ENCODE peak calls at places on chromosomes 12 and 14, in ten cellular contexts. Y is uterus, B is stomach, O is colonic mucosa, Z is HepG2, M is fibroblast of lung, L is tibial artery, H is body of pancreas, P is IMR-90, G is suprapubic skin. X is an unnamed sample.

GRCh38 chr12:132021965-132022364 is 72.2 kb downstream of the EP400 start:
- DNase-seq in Y (no peak), B (no peak), O (no peak), Z (no peak), M (no peak), L (no peak), H (no peak), P (no peak), G (no peak), X (no peak)

GRCh38 chr12:114933428-114934160 is 249.6 kb upstream of the TBX3 start:
- DNase-seq in Y (no peak), B (no peak), O (no peak), Z (peak; percentile 46), M (peak; percentile 92), L (no peak), H (no peak), P (peak; percentile 94), G (no peak), X (no peak)

GRCh38 chr14:35385042-35385839 is 19.3 kb downstream of the NFKBIA start:
- DNase-seq in Y (peak; percentile 90), B (peak; percentile 63), O (peak; percentile 77), Z (peak; percentile 85), M (peak; percentile 92), L (peak; percentile 97), H (peak; percentile 77), P (peak; percentile 93), G (no peak), X (peak; percentile 45)

GRCh38 chr12:99960312-99960711 is 24.4 kb downstream of the ANKS1B start:
- DNase-seq in Y (no peak), B (no peak), O (no peak), Z (no peak), M (no peak), L (no peak), H (no peak), P (no peak), G (no peak), X (peak; percentile 33)

GRCh38 chr14:59305836-59306555 is 117.5 kb downstream of the DAAM1 start:
- DNase-seq in Y (no peak), B (no peak), O (no peak), Z (peak; percentile 77), M (peak; percentile 69), L (no peak), H (no peak), P (peak; percentile 84), G (no peak), X (no peak)

GRCh38 chr12:106112094-106112822 is 26.5 kb downstream of the NUAK1 start:
- DNase-seq in Y (no peak), B (no peak), O (no peak), Z (no peak), M (peak; percentile 48), L (no peak), H (no peak), P (peak; percentile 22), G (no peak), X (no peak)

GRCh38 chr12:130249376-130249775 is 87.1 kb downstream of the FZD10 start:
- DNase-seq in Y (no peak), B (no peak), O (no peak), Z (no peak), M (no peak), L (no peak), H (no peak), P (no peak), G (no peak), X (no peak)

GRCh38 chr14:77347746-77348145 is 26.9 kb downstream of the GSTZ1 start:
- DNase-seq in Y (no peak), B (no peak), O (no peak), Z (no peak), M (no peak), L (no peak), H (no peak), P (no peak), G (no peak), X (no peak)

GRCh38 chr12:74171478-74171909 is 366.1 kb upstream of the ATXN7L3B start:
- DNase-seq in Y (no peak), B (no peak), O (no peak), Z (no peak), M (no peak), L (no peak), H (no peak), P (no peak), G (no peak), X (no peak)

GRCh38 chr14:59897757-59898383 is 22.1 kb upstream of the LRRC9 start:
- DNase-seq in Y (no peak), B (peak; percentile 44), O (peak; percentile 26), Z (peak; percentile 30), M (peak; percentile 6), L (no peak), H (peak; percentile 36), P (no peak), G (no peak), X (peak; percentile 53)

GRCh38 chr12:98373982-98374381 is 141.4 kb upstream of the TMPO start:
- DNase-seq in Y (no peak), B (no peak), O (no peak), Z (no peak), M (no peak), L (no peak), H (no peak), P (no peak), G (no peak), X (no peak)

GRCh38 chr12:98370976-98371375 is 144.4 kb upstream of the TMPO start:
- DNase-seq in Y (no peak), B (no peak), O (no peak), Z (no peak), M (peak; percentile 4), L (no peak), H (no peak), P (no peak), G (no peak), X (no peak)

GRCh38 chr12:98371419-98371818 is 144.0 kb upstream of the TMPO start:
- DNase-seq in Y (no peak), B (no peak), O (no peak), Z (no peak), M (peak; percentile 49), L (no peak), H (peak; percentile 3), P (no peak), G (no peak), X (no peak)

GRCh38 chr12:98372340-98373018 is 142.9 kb upstream of the TMPO start:
- DNase-seq in Y (no peak), B (no peak), O (no peak), Z (no peak), M (no peak), L (no peak), H (no peak), P (no peak), G (no peak), X (no peak)

DNA sequence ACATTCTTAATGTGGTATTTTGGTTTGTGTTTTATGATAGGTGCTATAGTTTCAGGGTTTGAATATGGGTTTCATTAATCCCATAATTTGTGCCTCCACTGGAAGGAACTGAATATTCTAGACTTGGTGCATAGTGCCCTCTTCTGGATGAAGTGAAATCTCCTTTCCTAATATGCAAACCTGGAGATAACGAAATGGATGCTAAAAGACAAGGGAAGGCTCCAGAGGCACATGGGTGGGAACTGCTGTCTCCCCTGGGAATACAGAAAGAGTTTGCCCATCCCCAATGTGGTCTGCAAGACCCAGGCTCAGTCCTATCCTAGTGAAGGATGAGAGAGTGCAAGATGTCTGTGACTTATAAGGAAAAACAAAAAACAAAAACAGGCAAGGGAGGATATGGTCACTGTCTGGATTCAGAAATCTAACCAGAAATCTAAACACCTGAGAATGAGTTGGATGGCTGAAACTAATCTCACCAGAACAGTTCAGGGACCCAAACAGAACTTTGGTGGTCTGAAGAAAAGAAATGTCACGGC is 142.3 kb upstream of the TMPO start:
- DNase-seq in Y (no peak), B (no peak), O (no peak), Z (peak; percentile 30), M (peak; percentile 41), L (no peak), H (peak; percentile 3), P (peak; percentile 51), G (no peak), X (no peak)
- TF ChIP-seq CTCF in Y (peak; percentile 48), B (peak; percentile 33), O (peak; percentile 33), Z (peak; percentile 67), M (peak; percentile 53), L (no peak), H (peak; percentile 56), P (peak; percentile 75), G (peak; percentile 38), X (peak; percentile 56)

GRCh38 chr14:64092338-64092737 is 201.8 kb downstream of the ESR2 start:
- DNase-seq in Y (no peak), B (no peak), O (no peak), Z (no peak), M (no peak), L (no peak), H (no peak), P (no peak), G (no peak), X (no peak)
- H3K27ac ChIP-seq in Y (no peak overlapping the region), B (no peak overlapping the region), O (peak overlapping the region; percentile 56), Z (no peak overlapping the region), M (no peak overlapping the region), L (no peak overlapping the region), H (no peak overlapping the region), P (no peak overlapping the region), G (no peak overlapping the region), X (no peak overlapping the region)

GRCh38 chr14:21768116-21768874 is 94.7 kb upstream of the OR4E1 start:
- DNase-seq in Y (no peak), B (no peak), O (no peak), Z (peak; percentile 42), M (no peak), L (no peak), H (no peak), P (peak; percentile 1), G (no peak), X (no peak)
- TF ChIP-seq CTCF in Y (no peak), B (no peak), O (peak; percentile 34), Z (peak; percentile 66), M (peak; percentile 35), L (no peak), H (peak; percentile 27), P (peak; percentile 38), G (no peak), X (peak; percentile 37)

DNA sequence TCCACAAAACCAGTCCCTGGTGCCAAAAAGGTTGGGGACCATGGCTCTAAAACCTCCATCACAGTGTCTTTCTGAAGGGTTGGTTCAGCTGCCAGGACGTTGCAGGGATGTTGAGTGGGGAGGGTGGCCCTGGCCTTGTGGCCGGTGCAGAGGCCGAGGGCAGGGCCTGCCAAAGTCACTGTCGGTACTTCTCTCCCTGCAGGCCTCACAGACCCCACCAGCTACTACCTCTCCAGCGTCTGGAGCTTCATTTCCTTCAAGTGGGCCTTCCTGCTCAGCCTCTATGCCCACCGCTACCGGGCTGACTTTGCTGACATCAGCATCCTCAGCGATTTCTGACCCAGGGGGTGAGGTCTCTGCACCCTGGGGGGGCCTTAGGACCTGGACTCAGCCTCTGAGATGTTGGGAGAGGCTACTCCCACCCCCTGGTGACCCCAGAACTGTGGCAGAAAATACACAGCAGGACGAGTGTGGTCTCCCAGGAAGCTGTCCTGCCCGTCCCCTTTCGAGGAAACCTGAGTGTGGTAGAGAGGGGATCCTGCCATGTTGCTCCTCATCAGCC is 7.0 kb downstream of the SLC48A1 start:
- DNase-seq in Y (no peak), B (no peak), O (no peak), Z (no peak), M (no peak), L (no peak), H (no peak), P (no peak), G (no peak), X (no peak)
- H3K27ac ChIP-seq in Y (peak overlapping the region; percentile 28), B (peak overlapping the region; percentile 38), O (no peak overlapping the region), Z (no peak overlapping the region), M (no peak overlapping the region), L (peak overlapping the region; percentile 23), H (no peak overlapping the region), P (no peak overlapping the region), G (no peak overlapping the region), X (no peak overlapping the region)

GRCh38 chr14:56247495-56248087 is 129.4 kb downstream of the PELI2 start:
- DNase-seq in Y (no peak), B (no peak), O (no peak), Z (peak; percentile 12), M (peak; percentile 25), L (no peak), H (no peak), P (peak; percentile 31), G (no peak), X (no peak)
- TF ChIP-seq CTCF in Y (no peak), B (no peak), O (peak; percentile 37), Z (no peak), M (peak; percentile 21), L (peak; percentile 9), H (no peak), P (peak; percentile 43), G (no peak), X (peak; percentile 12)

X was measured in WERI-Rb-1.